ENCODE peak calls at places on chromosome 13, in eight cellular contexts. C, F, B, N, Q, U, M and T are unnamed samples.

GRCh38 chr13:44305216-44305615 is 68.4 kb upstream of the SERP2 start:
- DNase-seq in C (no peak), F (no peak), B (no peak), N (no peak), Q (no peak), U (no peak), M (no peak), T (no peak)

GRCh38 chr13:37134411-37135041 is 29.1 kb upstream of the CSNK1A1L start:
- DNase-seq in C (peak), F (peak), B (no peak), N (no peak), Q (peak), U (peak), M (no peak), T (no peak)

GRCh38 chr13:108924154-108924940 is 294.9 kb downstream of the MYO16 start:
- DNase-seq in C (peak), F (peak), B (no peak), N (no peak), Q (no peak), U (peak), M (no peak), T (no peak)

GRCh38 chr13:21988624-21989023 is 317.8 kb downstream of the FGF9 start:
- DNase-seq in C (no peak), F (no peak), B (no peak), N (no peak), Q (no peak), U (no peak), M (no peak), T (no peak)

GRCh38 chr13:50410921-50411712 is 395.9 kb downstream of the KCNRG start:
- DNase-seq in C (peak), F (peak), B (no peak), N (no peak), Q (peak), U (peak), M (no peak), T (no peak)

GRCh38 chr13:111202745-111203144 is 87.6 kb downstream of the ARHGEF7 start:
- DNase-seq in C (peak), F (peak), B (no peak), N (no peak), Q (peak), U (peak), M (no peak), T (no peak)

GRCh38 chr13:110465696-110466095 is 95.8 kb downstream of the RAB20 start:
- DNase-seq in C (no peak), F (no peak), B (no peak), N (no peak), Q (no peak), U (no peak), M (no peak), T (no peak)

GRCh38 chr13:99659234-99659633 is 158.0 kb downstream of the TM9SF2 start:
- DNase-seq in C (no peak), F (no peak), B (no peak), N (no peak), Q (no peak), U (no peak), M (no peak), T (no peak)

GRCh38 chr13:39656325-39656677 is 839 bp downstream of the COG6 start:
- DNase-seq in C (peak), F (no peak), B (no peak), N (no peak), Q (no peak), U (no peak), M (no peak), T (no peak)

GRCh38 chr13:44211753-44212152 is 161.9 kb upstream of the SERP2 start:
- DNase-seq in C (no peak), F (no peak), B (no peak), N (no peak), Q (no peak), U (no peak), M (no peak), T (no peak)

GRCh38 chr13:98476538-98476966 is 100.4 kb downstream of the STK24 start:
- DNase-seq in C (peak), F (peak), B (peak), N (peak), Q (peak), U (peak), M (no peak), T (peak)

GRCh38 chr13:35736876-35737275 is 260.4 kb upstream of the MAB21L1 start:
- DNase-seq in C (no peak), F (no peak), B (no peak), N (no peak), Q (no peak), U (no peak), M (no peak), T (no peak)

GRCh38 chr13:113646921-113647340 is 11.1 kb downstream of the ATP4B start:
- DNase-seq in C (no peak), F (no peak), B (no peak), N (peak), Q (no peak), U (no peak), M (no peak), T (peak)

GRCh38 chr13:41580345-41580744 is 123.0 kb downstream of the RGCC start:
- DNase-seq in C (no peak), F (no peak), B (no peak), N (no peak), Q (no peak), U (no peak), M (no peak), T (no peak)

GRCh38 chr13:112605531-112605990 is 17.6 kb upstream of the TUBGCP3 start:
- DNase-seq in C (no peak), F (no peak), B (no peak), N (no peak), Q (peak), U (no peak), M (no peak), T (no peak)

GRCh38 chr13:44732503-44733098 is 156.5 kb upstream of the TSC22D1 start:
- DNase-seq in C (peak), F (peak), B (no peak), N (no peak), Q (no peak), U (no peak), M (no peak), T (no peak)

GRCh38 chr13:33194820-33195692 is 90.5 kb downstream of the STARD13 start:
- DNase-seq in C (peak), F (peak), B (no peak), N (no peak), Q (peak), U (peak), M (peak), T (no peak)

GRCh38 chr13:98484289-98485219 is 92.4 kb downstream of the STK24 start:
- DNase-seq in C (peak), F (peak), B (peak), N (peak), Q (peak), U (peak), M (peak), T (peak)

GRCh38 chr13:31009166-31009565 is 76.7 kb downstream of the TEX26 start:
- DNase-seq in C (no peak), F (peak), B (no peak), N (no peak), Q (no peak), U (no peak), M (no peak), T (no peak)

GRCh38 chr13:36788276-36788675 is 30.7 kb upstream of the RFXAP start:
- DNase-seq in C (peak), F (peak), B (no peak), N (no peak), Q (peak), U (no peak), M (no peak), T (no peak)

GRCh38 chr13:76668141-76668540 is 218.1 kb downstream of the KCTD12 start:
- DNase-seq in C (no peak), F (no peak), B (no peak), N (no peak), Q (no peak), U (no peak), M (no peak), T (no peak)

GRCh38 chr13:43054803-43055802 is 31.7 kb downstream of the DNAJC15 start:
- DNase-seq in C (peak), F (peak), B (no peak), N (no peak), Q (peak), U (peak), M (no peak), T (peak)

GRCh38 chr13:45534604-45535003 is 69.9 kb downstream of the COG3 start:
- DNase-seq in C (no peak), F (no peak), B (no peak), N (no peak), Q (no peak), U (no peak), M (no peak), T (no peak)

GRCh38 chr13:113884821-113885220 is 20.9 kb upstream of the GAS6 start:
- DNase-seq in C (no peak), F (no peak), B (no peak), N (no peak), Q (no peak), U (no peak), M (no peak), T (no peak)

GRCh38 chr13:80255946-80256345 is 85.0 kb downstream of the SPRY2 start:
- DNase-seq in C (no peak), F (no peak), B (no peak), N (no peak), Q (no peak), U (no peak), M (no peak), T (no peak)

GRCh38 chr13:52599037-52599852 is 43.0 kb upstream of the HNRNPA1L2 start:
- DNase-seq in C (peak), F (peak), B (peak), N (no peak), Q (peak), U (no peak), M (peak), T (no peak)